ENCODE peak calls at places on chromosomes 3 and 15, in ten cellular contexts. One of them, this sample, is unnamed.

GRCh38 chr15:57917998-57918397 is 147.5 kb downstream of the ALDH1A2 start:
- DNase-seq in GM12878: no peak
- DNase-seq in WTC11: no peak
- DNase-seq in A549: no peak
- DNase-seq in HepG2: no peak
- DNase-seq in HCT116: no peak
- DNase-seq in K562: no peak
- DNase-seq in H1: no peak
- DNase-seq in endothelial cell of umbilical vein: no peak
- DNase-seq in SK-N-SH: no peak
- DNase-seq in this sample: no peak

GRCh38 chr3:10408680-10409079 is 87.8 kb upstream of the SEC13 start:
- DNase-seq in GM12878: no peak
- DNase-seq in WTC11: no peak
- DNase-seq in A549: no peak
- DNase-seq in HepG2: no peak
- DNase-seq in HCT116: no peak
- DNase-seq in K562: no peak
- DNase-seq in H1: no peak
- DNase-seq in endothelial cell of umbilical vein: no peak
- DNase-seq in SK-N-SH: no peak
- DNase-seq in this sample: no peak

GRCh38 chr15:51114437-51115119 is 19.9 kb upstream of the TNFAIP8L3 start:
- DNase-seq in GM12878: no peak
- DNase-seq in WTC11: no peak
- DNase-seq in A549: no peak
- DNase-seq in HepG2: no peak
- DNase-seq in HCT116: no peak
- DNase-seq in K562: no peak
- DNase-seq in H1: no peak
- DNase-seq in endothelial cell of umbilical vein: peak; percentile 49
- DNase-seq in SK-N-SH: no peak
- DNase-seq in this sample: no peak

GRCh38 chr15:40459391-40460015 is 11.3 kb upstream of the CHST14 start:
- DNase-seq in GM12878: no peak
- DNase-seq in WTC11: no peak
- DNase-seq in A549: no peak
- DNase-seq in HepG2: no peak
- DNase-seq in HCT116: no peak
- DNase-seq in K562: no peak
- DNase-seq in H1: no peak
- DNase-seq in endothelial cell of umbilical vein: no peak
- DNase-seq in SK-N-SH: no peak
- DNase-seq in this sample: no peak

GRCh38 chr3:62186967-62187366 is 186.4 kb downstream of the FEZF2 start:
- DNase-seq in GM12878: no peak
- DNase-seq in WTC11: no peak
- DNase-seq in A549: no peak
- DNase-seq in HepG2: peak; percentile 7
- DNase-seq in HCT116: peak; percentile 0
- DNase-seq in K562: peak; percentile 8
- DNase-seq in H1: no peak
- DNase-seq in endothelial cell of umbilical vein: peak; percentile 21
- DNase-seq in SK-N-SH: no peak
- DNase-seq in this sample: peak; percentile 21

GRCh38 chr3:183743231-183743630 is 45.6 kb downstream of the YEATS2 start:
- DNase-seq in GM12878: no peak
- DNase-seq in WTC11: no peak
- DNase-seq in A549: no peak
- DNase-seq in HepG2: no peak
- DNase-seq in HCT116: no peak
- DNase-seq in K562: no peak
- DNase-seq in H1: no peak
- DNase-seq in endothelial cell of umbilical vein: no peak
- DNase-seq in SK-N-SH: no peak
- DNase-seq in this sample: no peak

GRCh38 chr3:133437391-133438093 is 37.7 kb downstream of the BFSP2 start:
- DNase-seq in GM12878: no peak
- DNase-seq in WTC11: no peak
- DNase-seq in A549: peak; percentile 68
- DNase-seq in HepG2: no peak
- DNase-seq in HCT116: no peak
- DNase-seq in K562: no peak
- DNase-seq in H1: no peak
- DNase-seq in endothelial cell of umbilical vein: peak; percentile 74
- DNase-seq in SK-N-SH: peak; percentile 77
- DNase-seq in this sample: no peak

GRCh38 chr3:105758451-105758850 is 110.4 kb downstream of the CBLB start:
- DNase-seq in GM12878: no peak
- DNase-seq in WTC11: no peak
- DNase-seq in A549: no peak
- DNase-seq in HepG2: no peak
- DNase-seq in HCT116: no peak
- DNase-seq in K562: no peak
- DNase-seq in H1: no peak
- DNase-seq in endothelial cell of umbilical vein: no peak
- DNase-seq in SK-N-SH: no peak
- DNase-seq in this sample: no peak

GRCh38 chr15:29774900-29775299 is 47.4 kb downstream of the TJP1 start:
- DNase-seq in GM12878: no peak
- DNase-seq in WTC11: no peak
- DNase-seq in A549: peak; percentile 87
- DNase-seq in HepG2: peak; percentile 21
- DNase-seq in HCT116: peak; percentile 54
- DNase-seq in K562: no peak
- DNase-seq in H1: no peak
- DNase-seq in endothelial cell of umbilical vein: no peak
- DNase-seq in SK-N-SH: no peak
- DNase-seq in this sample: no peak
- TF ChIP-seq MAX in GM12878: no peak
- TF ChIP-seq MAX in WTC11: no peak
- TF ChIP-seq MAX in A549: peak; percentile 60
- TF ChIP-seq MAX in HepG2: no peak
- TF ChIP-seq MAX in HCT116: no peak
- TF ChIP-seq MAX in K562: no peak
- TF ChIP-seq MAX in H1: no peak
- TF ChIP-seq MAX in endothelial cell of umbilical vein: no peak
- TF ChIP-seq MAX in SK-N-SH: no peak
- TF ChIP-seq MAX in this sample: no peak

GRCh38 chr3:11634974-11635612 is 8.6 kb downstream of the VGLL4 start:
- DNase-seq in GM12878: no peak
- DNase-seq in WTC11: no peak
- DNase-seq in A549: no peak
- DNase-seq in HepG2: no peak
- DNase-seq in HCT116: no peak
- DNase-seq in K562: no peak
- DNase-seq in H1: no peak
- DNase-seq in endothelial cell of umbilical vein: peak; percentile 45
- DNase-seq in SK-N-SH: no peak
- DNase-seq in this sample: no peak

GRCh38 chr3:11631822-11632221 is 11.9 kb downstream of the VGLL4 start:
- DNase-seq in GM12878: no peak
- DNase-seq in WTC11: no peak
- DNase-seq in A549: no peak
- DNase-seq in HepG2: no peak
- DNase-seq in HCT116: no peak
- DNase-seq in K562: no peak
- DNase-seq in H1: no peak
- DNase-seq in endothelial cell of umbilical vein: no peak
- DNase-seq in SK-N-SH: no peak
- DNase-seq in this sample: no peak

GRCh38 chr3:11634081-11634635 is 9.6 kb downstream of the VGLL4 start:
- DNase-seq in GM12878: no peak
- DNase-seq in WTC11: no peak
- DNase-seq in A549: no peak
- DNase-seq in HepG2: no peak
- DNase-seq in HCT116: no peak
- DNase-seq in K562: no peak
- DNase-seq in H1: no peak
- DNase-seq in endothelial cell of umbilical vein: peak; percentile 53
- DNase-seq in SK-N-SH: no peak
- DNase-seq in this sample: no peak

GRCh38 chr3:11632966-11633365 is 10.7 kb downstream of the VGLL4 start:
- DNase-seq in GM12878: no peak
- DNase-seq in WTC11: no peak
- DNase-seq in A549: no peak
- DNase-seq in HepG2: no peak
- DNase-seq in HCT116: no peak
- DNase-seq in K562: no peak
- DNase-seq in H1: no peak
- DNase-seq in endothelial cell of umbilical vein: no peak
- DNase-seq in SK-N-SH: no peak
- DNase-seq in this sample: no peak

DNA sequence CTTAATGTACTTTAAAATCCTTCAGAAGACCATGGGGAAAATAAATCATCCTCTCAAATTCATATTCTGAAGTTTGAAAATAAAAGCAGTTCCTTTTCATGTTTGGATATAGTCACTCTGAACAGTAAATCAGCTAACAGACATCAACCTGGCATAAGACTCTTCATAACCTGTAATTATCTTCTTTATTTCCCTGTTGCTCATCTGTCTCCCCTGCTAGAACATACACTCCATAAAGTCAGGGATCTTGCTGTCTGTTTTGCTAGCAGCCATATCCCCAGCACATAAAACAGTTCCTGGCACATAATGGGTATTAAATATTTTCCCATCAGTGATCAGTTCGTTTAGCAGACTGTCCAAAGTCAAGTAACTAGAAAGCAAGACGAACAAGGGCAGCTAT is 11.2 kb downstream of the VGLL4 start:
- DNase-seq in GM12878: no peak
- DNase-seq in WTC11: no peak
- DNase-seq in A549: no peak
- DNase-seq in HepG2: no peak
- DNase-seq in HCT116: no peak
- DNase-seq in K562: no peak
- DNase-seq in H1: no peak
- DNase-seq in endothelial cell of umbilical vein: no peak
- DNase-seq in SK-N-SH: no peak
- DNase-seq in this sample: no peak
- TF ChIP-seq MAX in GM12878: no peak
- TF ChIP-seq MAX in WTC11: no peak
- TF ChIP-seq MAX in A549: no peak
- TF ChIP-seq MAX in HepG2: no peak
- TF ChIP-seq MAX in HCT116: no peak
- TF ChIP-seq MAX in K562: no peak
- TF ChIP-seq MAX in H1: no peak
- TF ChIP-seq MAX in endothelial cell of umbilical vein: no peak
- TF ChIP-seq MAX in SK-N-SH: no peak
- TF ChIP-seq MAX in this sample: no peak

DNA sequence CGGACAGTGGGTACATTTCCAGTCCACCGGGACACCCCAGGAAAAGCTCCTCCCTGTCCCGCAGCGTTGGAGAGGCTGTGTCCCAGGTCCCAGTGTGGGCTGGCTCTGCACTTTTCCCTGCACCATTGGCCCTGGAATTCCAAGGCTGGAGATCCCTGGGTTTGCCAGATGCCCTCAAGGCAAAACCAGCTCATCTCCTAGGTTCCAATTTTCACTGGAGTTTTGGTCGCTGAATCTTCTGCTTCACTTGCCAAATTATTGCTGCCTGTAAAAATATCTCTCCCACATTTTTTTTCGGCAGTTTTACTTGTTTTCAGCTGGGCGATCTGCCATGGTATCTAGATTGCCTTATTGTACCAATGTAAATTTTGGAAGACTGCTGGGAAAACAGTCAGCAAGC is 150.8 kb upstream of the ATP10A start:
- DNase-seq in GM12878: no peak
- DNase-seq in WTC11: peak; percentile 16
- DNase-seq in A549: no peak
- DNase-seq in HepG2: no peak
- DNase-seq in HCT116: no peak
- DNase-seq in K562: no peak
- DNase-seq in H1: no peak
- DNase-seq in endothelial cell of umbilical vein: no peak
- DNase-seq in SK-N-SH: no peak
- DNase-seq in this sample: no peak
- TF ChIP-seq MAX in GM12878: no peak
- TF ChIP-seq MAX in WTC11: no peak
- TF ChIP-seq MAX in A549: no peak
- TF ChIP-seq MAX in HepG2: no peak
- TF ChIP-seq MAX in HCT116: no peak
- TF ChIP-seq MAX in K562: no peak
- TF ChIP-seq MAX in H1: no peak
- TF ChIP-seq MAX in endothelial cell of umbilical vein: no peak
- TF ChIP-seq MAX in SK-N-SH: no peak
- TF ChIP-seq MAX in this sample: no peak

GRCh38 chr3:11640009-11640673 is 3.6 kb downstream of the VGLL4 start:
- DNase-seq in GM12878: no peak
- DNase-seq in WTC11: no peak
- DNase-seq in A549: no peak
- DNase-seq in HepG2: no peak
- DNase-seq in HCT116: no peak
- DNase-seq in K562: no peak
- DNase-seq in H1: no peak
- DNase-seq in endothelial cell of umbilical vein: peak; percentile 29
- DNase-seq in SK-N-SH: no peak
- DNase-seq in this sample: no peak

GRCh38 chr3:11636372-11636760 is 7.3 kb downstream of the VGLL4 start:
- DNase-seq in GM12878: no peak
- DNase-seq in WTC11: no peak
- DNase-seq in A549: no peak
- DNase-seq in HepG2: no peak
- DNase-seq in HCT116: no peak
- DNase-seq in K562: no peak
- DNase-seq in H1: no peak
- DNase-seq in endothelial cell of umbilical vein: no peak
- DNase-seq in SK-N-SH: no peak
- DNase-seq in this sample: no peak

GRCh38 chr3:11637901-11638668 is 5.6 kb downstream of the VGLL4 start:
- DNase-seq in GM12878: no peak
- DNase-seq in WTC11: no peak
- DNase-seq in A549: no peak
- DNase-seq in HepG2: no peak
- DNase-seq in HCT116: no peak
- DNase-seq in K562: peak; percentile 12
- DNase-seq in H1: no peak
- DNase-seq in endothelial cell of umbilical vein: peak; percentile 62
- DNase-seq in SK-N-SH: peak; percentile 27
- DNase-seq in this sample: no peak

GRCh38 chr3:11641316-11641682 is 2.4 kb downstream of the VGLL4 start:
- DNase-seq in GM12878: no peak
- DNase-seq in WTC11: no peak
- DNase-seq in A549: no peak
- DNase-seq in HepG2: no peak
- DNase-seq in HCT116: no peak
- DNase-seq in K562: no peak
- DNase-seq in H1: no peak
- DNase-seq in endothelial cell of umbilical vein: peak; percentile 49
- DNase-seq in SK-N-SH: no peak
- DNase-seq in this sample: no peak

DNA sequence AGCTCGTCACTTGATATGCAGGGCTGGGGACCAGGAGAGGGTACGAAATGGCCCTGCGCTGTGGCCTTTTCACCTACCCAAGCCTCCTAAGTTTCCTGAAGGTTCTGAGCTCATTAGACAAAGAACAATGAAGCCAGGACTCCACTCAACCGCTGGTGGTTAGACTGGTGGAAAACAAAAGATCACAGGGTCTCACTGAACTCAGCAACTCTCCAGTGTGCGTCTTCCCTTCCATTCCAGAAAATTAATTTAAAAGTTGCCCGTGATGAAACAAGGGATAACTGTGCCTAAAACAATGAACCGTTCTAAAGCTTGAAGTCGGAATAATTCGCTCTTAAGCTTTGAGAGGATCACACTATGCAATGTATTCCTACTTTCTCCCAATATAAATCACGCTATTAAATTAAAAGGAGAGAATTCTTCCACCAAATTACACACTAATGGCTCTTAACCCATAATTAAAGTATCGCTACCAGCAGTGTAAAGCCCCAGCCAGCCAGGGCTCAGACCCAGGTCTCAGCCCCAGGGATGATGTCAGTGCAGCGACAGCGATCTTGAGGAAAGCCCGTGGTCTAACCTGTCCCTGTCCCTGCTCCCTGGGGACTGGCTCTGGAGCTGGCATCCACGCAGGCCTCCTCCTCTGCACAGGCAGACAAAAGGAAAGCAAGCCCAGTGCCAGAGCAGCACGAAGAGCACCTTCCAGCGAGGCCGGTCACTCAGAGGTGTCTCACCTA is 4.9 kb downstream of the VGLL4 start:
- DNase-seq in GM12878: no peak
- DNase-seq in WTC11: no peak
- DNase-seq in A549: no peak
- DNase-seq in HepG2: no peak
- DNase-seq in HCT116: no peak
- DNase-seq in K562: no peak
- DNase-seq in H1: no peak
- DNase-seq in endothelial cell of umbilical vein: peak; percentile 82
- DNase-seq in SK-N-SH: peak; percentile 59
- DNase-seq in this sample: no peak
- TF ChIP-seq MAX in GM12878: no peak
- TF ChIP-seq MAX in WTC11: no peak
- TF ChIP-seq MAX in A549: no peak
- TF ChIP-seq MAX in HepG2: no peak
- TF ChIP-seq MAX in HCT116: no peak
- TF ChIP-seq MAX in K562: no peak
- TF ChIP-seq MAX in H1: no peak
- TF ChIP-seq MAX in endothelial cell of umbilical vein: no peak
- TF ChIP-seq MAX in SK-N-SH: no peak
- TF ChIP-seq MAX in this sample: no peak